ENCODE peak calls at places on chromosomes 1 and 21, in seven cellular contexts. W, Y, F, H, J, Q and X are unnamed samples.
A peak's percentile ranks its signal among the peaks of the same experiment; 100 is the strongest.

GRCh38 chr1:239386453-239387303 is at the start of gene CHRM3:
- DNase-seq in W (no peak), Y (peak; percentile 13), F (peak; percentile 79), H (no peak), J (peak; percentile 85), Q (no peak), X (no peak)

GRCh38 chr1:193850745-193851144 is 664.3 kb upstream of the B3GALT2 start:
- DNase-seq in W (no peak), Y (no peak), F (no peak), H (no peak), J (no peak), Q (no peak), X (no peak)

GRCh38 chr1:8947127-8947691 is 1.5 kb downstream of the CA6 start:
- DNase-seq in W (no peak), Y (no peak), F (peak; percentile 46), H (no peak), J (no peak), Q (no peak), X (no peak)

GRCh38 chr1:213830371-213830770 is 157.4 kb upstream of the PROX1 start:
- DNase-seq in W (no peak), Y (no peak), F (no peak), H (no peak), J (no peak), Q (no peak), X (no peak)

GRCh38 chr1:235938714-235939487 is 72.2 kb upstream of the LYST start:
- DNase-seq in W (no peak), Y (no peak), F (no peak), H (no peak), J (no peak), Q (no peak), X (no peak)

GRCh38 chr1:115781830-115782229 is 13.3 kb upstream of the CASQ2 start:
- DNase-seq in W (no peak), Y (no peak), F (no peak), H (no peak), J (no peak), Q (no peak), X (no peak)

GRCh38 chr21:19440792-19441494 is 1037.4 kb upstream of the TMPRSS15 start:
- DNase-seq in W (no peak), Y (no peak), F (no peak), H (no peak), J (no peak), Q (no peak), X (no peak)

GRCh38 chr1:205994342-205994741 is 8.9 kb downstream of the RAB7B start:
- DNase-seq in W (no peak), Y (no peak), F (no peak), H (no peak), J (peak; percentile 21), Q (no peak), X (no peak)

GRCh38 chr1:3727042-3727824 is 25.0 kb upstream of the CCDC27 start:
- DNase-seq in W (no peak), Y (no peak), F (peak; percentile 62), H (no peak), J (peak; percentile 68), Q (no peak), X (no peak)

GRCh38 chr1:156435551-156436318 is 64.8 kb downstream of the MEF2D start:
- DNase-seq in W (no peak), Y (no peak), F (no peak), H (no peak), J (peak; percentile 61), Q (no peak), X (no peak)

GRCh38 chr21:20527691-20528090 is 470.5 kb upstream of the NCAM2 start:
- DNase-seq in W (no peak), Y (no peak), F (no peak), H (no peak), J (no peak), Q (no peak), X (no peak)

GRCh38 chr1:53577141-53578100 is 118.2 kb downstream of the DMRTB1 start:
- DNase-seq in W (no peak), Y (no peak), F (no peak), H (no peak), J (peak; percentile 33), Q (no peak), X (no peak)

GRCh38 chr1:165169028-165169427 is 187.5 kb downstream of the LMX1A start:
- DNase-seq in W (no peak), Y (no peak), F (no peak), H (no peak), J (no peak), Q (no peak), X (no peak)

GRCh38 chr1:94101613-94101940 is 19.4 kb downstream of the ABCA4 start:
- DNase-seq in W (no peak), Y (no peak), F (no peak), H (no peak), J (no peak), Q (no peak), X (no peak)

GRCh38 chr1:109538827-109539555 is 681 bp upstream of the GPR61 start:
- DNase-seq in W (no peak), Y (no peak), F (no peak), H (no peak), J (no peak), Q (no peak), X (no peak)

GRCh38 chr1:168135116-168135981 is 1.4 kb downstream of the GPR161 start:
- DNase-seq in W (no peak), Y (no peak), F (no peak), H (no peak), J (no peak), Q (no peak), X (no peak)

GRCh38 chr1:12615166-12615915 is 2.7 kb downstream of the DHRS3 start:
- DNase-seq in W (no peak), Y (no peak), F (no peak), H (no peak), J (no peak), Q (no peak), X (no peak)

GRCh38 chr21:16409341-16409740 is 679.6 kb downstream of the USP25 start:
- DNase-seq in W (no peak), Y (no peak), F (no peak), H (no peak), J (no peak), Q (no peak), X (no peak)

GRCh38 chr21:31509108-31510017 is 150.1 kb upstream of the SOD1 start:
- DNase-seq in W (no peak), Y (no peak), F (peak; percentile 23), H (no peak), J (peak; percentile 38), Q (peak; percentile 59), X (no peak)

GRCh38 chr1:223136086-223136485 is 7.0 kb downstream of the TLR5 start:
- DNase-seq in W (no peak), Y (no peak), F (no peak), H (no peak), J (peak; percentile 31), Q (no peak), X (no peak)

GRCh38 chr1:41640141-41640751 is 155.8 kb upstream of the EDN2 start:
- DNase-seq in W (no peak), Y (no peak), F (no peak), H (no peak), J (no peak), Q (no peak), X (no peak)

GRCh38 chr21:29671728-29672127 is 268.1 kb downstream of the GRIK1 start:
- DNase-seq in W (no peak), Y (no peak), F (no peak), H (no peak), J (no peak), Q (no peak), X (no peak)

GRCh38 chr1:207825719-207826556 is 74.1 kb downstream of the CD46 start:
- DNase-seq in W (no peak), Y (no peak), F (no peak), H (peak; percentile 71), J (no peak), Q (peak; percentile 73), X (no peak)

GRCh38 chr1:19384113-19384512 is 72.0 kb downstream of the SLC66A1 start:
- DNase-seq in W (no peak), Y (no peak), F (no peak), H (no peak), J (no peak), Q (no peak), X (no peak)

GRCh38 chr1:227952374-227953021 is 4.8 kb upstream of the WNT9A start:
- DNase-seq in W (no peak), Y (no peak), F (no peak), H (no peak), J (no peak), Q (no peak), X (no peak)

GRCh38 chr1:184621262-184621661 is 133.4 kb downstream of the EDEM3 start:
- DNase-seq in W (no peak), Y (peak; percentile 6), F (no peak), H (peak; percentile 68), J (no peak), Q (no peak), X (no peak)

GRCh38 chr1:8343464-8344001 is 25.6 kb downstream of the SLC45A1 start:
- DNase-seq in W (peak; percentile 96), Y (no peak), F (no peak), H (peak; percentile 68), J (no peak), Q (no peak), X (peak; percentile 82)

GRCh38 chr1:59595774-59596173 is 219.0 kb upstream of the HOOK1 start:
- DNase-seq in W (no peak), Y (no peak), F (no peak), H (peak; percentile 52), J (no peak), Q (no peak), X (no peak)

GRCh38 chr1:157785241-157785640 is 8.3 kb upstream of the FCRL2 start:
- DNase-seq in W (no peak), Y (no peak), F (no peak), H (no peak), J (no peak), Q (no peak), X (no peak)

GRCh38 chr1:17437260-17438175 is 2.0 kb downstream of the RCC2 start:
- DNase-seq in W (no peak), Y (peak; percentile 18), F (peak; percentile 45), H (no peak), J (peak; percentile 88), Q (peak; percentile 35), X (no peak)

GRCh38 chr1:78370356-78370755 is 120.4 kb upstream of the PTGFR start:
- DNase-seq in W (no peak), Y (no peak), F (no peak), H (no peak), J (no peak), Q (no peak), X (no peak)

GRCh38 chr1:48602349-48602748 is 130.3 kb upstream of the SPATA6 start:
- DNase-seq in W (no peak), Y (no peak), F (no peak), H (no peak), J (no peak), Q (no peak), X (no peak)

GRCh38 chr1:97017895-97018294 is 296.3 kb downstream of the PTBP2 start:
- DNase-seq in W (no peak), Y (no peak), F (no peak), H (no peak), J (peak; percentile 73), Q (no peak), X (no peak)

GRCh38 chr1:7915826-7916225 is 24.8 kb downstream of the TNFRSF9 start:
- DNase-seq in W (no peak), Y (no peak), F (no peak), H (no peak), J (no peak), Q (peak; percentile 61), X (no peak)

GRCh38 chr1:41728403-41729202 is 190.1 kb downstream of the HIVEP3 start:
- DNase-seq in W (no peak), Y (peak; percentile 27), F (no peak), H (no peak), J (no peak), Q (peak; percentile 75), X (no peak)

GRCh38 chr1:198699167-198700015 is 60.6 kb downstream of the PTPRC start:
- DNase-seq in W (no peak), Y (peak; percentile 20), F (peak; percentile 72), H (no peak), J (peak; percentile 70), Q (peak; percentile 45), X (no peak)

GRCh38 chr1:97243973-97244560 is 522.5 kb downstream of the PTBP2 start:
- DNase-seq in W (no peak), Y (no peak), F (no peak), H (no peak), J (peak; percentile 15), Q (no peak), X (no peak)